ENCODE peak calls at places on chromosomes 16 and 17, in eight cellular contexts. X is gastrocnemius medialis, W is left ventricle myocardium inferior, K is choroid plexus epithelial cell, Z is lower leg skin, O is testis, S is PC-3, M is heart left ventricle. E is an unnamed sample.

GRCh38 chr16:25026621-25027020 is 11.5 kb upstream of the ARHGAP17 start:
- DNase-seq in W (no peak), S (no peak), X (no peak), O (no peak), M (no peak), K (no peak), Z (no peak), E (no peak)

GRCh38 chr17:83189673-83190385 is 110.4 kb downstream of the METRNL start:
- DNase-seq in Z (peak), M (peak), W (peak), X (no peak), K (peak), O (peak), S (no peak), E (peak)

GRCh38 chr16:53744449-53744848 is 40.5 kb downstream of the FTO start:
- DNase-seq in O (no peak), K (no peak), M (no peak), Z (no peak), W (no peak), X (no peak), S (peak), E (no peak)

GRCh38 chr17:3602499-3602898 is 6.7 kb downstream of the TRPV1 start:
- DNase-seq in M (no peak), K (peak), Z (no peak), X (no peak), S (no peak), W (no peak), O (peak), E (peak)

GRCh38 chr17:17196776-17197175 is 9.4 kb downstream of the PLD6 start:
- DNase-seq in Z (no peak), M (no peak), X (no peak), K (no peak), S (peak), W (no peak), O (no peak), E (no peak)

GRCh38 chr16:1541293-1542165 is 8.1 kb downstream of the TMEM204 start:
- DNase-seq in W (no peak), O (no peak), M (peak), Z (no peak), S (no peak), X (no peak), K (no peak), E (no peak)

GRCh38 chr16:73095142-73095791 is 47.3 kb upstream of the ZFHX3 start:
- DNase-seq in K (no peak), Z (no peak), O (no peak), M (no peak), W (no peak), S (peak), X (no peak), E (no peak)

GRCh38 chr16:78792952-78793351 is 693.5 kb downstream of the WWOX start:
- DNase-seq in X (no peak), O (no peak), Z (no peak), M (no peak), W (no peak), S (no peak), K (no peak), E (no peak)

GRCh38 chr16:74123195-74123594 is 173.4 kb upstream of the PSMD7 start:
- DNase-seq in S (no peak), X (no peak), W (no peak), Z (no peak), K (no peak), O (no peak), M (no peak), E (no peak)

DNA sequence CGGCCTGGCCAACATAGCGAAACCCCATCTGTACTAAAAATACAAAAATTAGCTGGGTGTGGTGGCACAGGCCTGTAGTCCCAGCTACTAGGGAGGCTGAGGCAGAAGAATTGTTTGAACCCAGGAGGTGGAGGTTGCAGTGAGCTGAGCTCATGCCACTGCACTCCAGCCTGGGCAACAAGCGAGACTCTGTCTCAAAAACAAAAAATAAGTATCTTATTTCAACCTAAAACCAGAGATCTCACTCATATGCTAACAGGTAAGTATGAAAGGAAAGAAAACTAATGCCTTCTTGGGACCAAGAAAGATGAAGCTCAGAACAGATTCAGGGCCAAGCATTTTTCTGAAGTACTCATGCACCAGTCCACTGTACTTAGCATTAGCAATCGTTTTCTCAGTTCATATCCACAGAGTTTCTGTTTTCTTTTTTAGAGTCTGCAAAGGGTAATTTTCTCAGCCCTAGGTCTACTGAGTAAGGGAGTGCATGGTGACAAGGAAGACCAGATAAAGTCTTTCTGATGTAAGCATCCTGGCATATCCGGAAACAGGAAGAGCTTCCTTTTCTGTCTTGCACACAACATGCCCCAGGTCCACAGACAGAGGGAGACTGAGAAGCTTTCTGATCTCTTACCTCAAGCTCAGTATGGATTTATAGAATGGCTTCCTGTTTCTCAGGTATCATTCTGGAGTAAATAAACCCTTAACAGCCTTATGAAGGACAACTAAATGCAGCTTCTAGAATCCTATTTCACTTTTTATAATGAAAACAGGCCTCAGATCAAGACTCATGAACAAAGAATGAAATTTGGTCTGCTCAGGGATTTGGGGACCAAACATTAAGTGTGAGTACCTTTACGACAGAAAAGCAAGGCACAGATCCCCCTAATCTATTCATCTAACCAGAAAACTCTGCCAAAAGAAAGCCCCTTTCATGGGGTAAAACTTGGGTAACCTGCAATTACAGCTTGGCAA is 38.7 kb upstream of the FOXJ1 start:
- DNase-seq in K (peak), Z (no peak), M (no peak), S (peak), W (no peak), O (no peak), X (no peak), E (no peak)
- TF ChIP-seq CTCF in K (peak), Z (no peak), M (no peak), S (peak), W (no peak), O (peak), X (no peak), E (no peak)

DNA sequence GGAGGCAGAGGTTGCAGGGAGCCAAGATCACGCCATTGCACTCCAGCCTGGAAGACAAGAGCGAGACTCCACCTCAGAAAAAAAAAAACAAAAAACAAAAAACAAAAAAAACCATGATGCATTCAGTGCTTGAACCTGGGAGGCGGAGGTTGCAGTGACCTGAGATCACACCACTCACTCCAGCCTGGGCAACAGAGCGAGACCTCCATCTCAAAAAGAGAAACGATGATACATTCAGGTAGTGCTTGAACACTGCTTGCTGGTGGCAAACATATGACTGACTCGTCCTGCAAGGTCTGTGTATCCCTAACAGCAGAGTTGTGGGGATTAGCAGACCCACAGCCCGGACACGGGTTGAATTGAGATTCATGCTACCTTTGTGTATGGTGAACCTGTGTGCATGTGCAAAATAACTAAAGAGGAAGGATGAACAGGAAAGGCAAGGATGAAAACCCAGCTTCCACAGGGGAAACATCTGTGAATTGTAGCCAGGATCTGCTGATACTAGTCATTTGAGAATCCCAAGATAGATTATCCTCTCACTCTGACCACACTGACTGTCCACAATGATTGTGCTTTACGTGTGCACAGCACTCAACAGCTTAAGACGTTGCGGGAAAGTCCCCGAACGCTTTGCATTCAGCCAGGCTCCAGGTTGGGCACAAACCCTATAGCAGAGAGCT is 52.4 kb upstream of the MRPS23 start:
- DNase-seq in S (no peak), M (no peak), X (no peak), Z (no peak), W (no peak), O (no peak), K (no peak), E (no peak)
- H3K4me3 ChIP-seq in S (no peak), M (no peak), X (no peak), Z (no peak), W (no peak), O (no peak), K (no peak), E (no peak)

GRCh38 chr17:38562215-38562569 is 43.6 kb downstream of the SRCIN1 start:
- DNase-seq in K (no peak), O (no peak), X (no peak), W (no peak), S (no peak), Z (no peak), M (no peak), E (no peak)

GRCh38 chr17:38562903-38563302 is 42.8 kb downstream of the SRCIN1 start:
- DNase-seq in K (no peak), S (no peak), X (no peak), O (no peak), W (no peak), Z (no peak), M (no peak), E (no peak)

GRCh38 chr17:38564254-38564605 is 41.5 kb downstream of the SRCIN1 start:
- DNase-seq in O (peak), S (no peak), Z (no peak), W (no peak), M (no peak), K (no peak), X (no peak), E (no peak)

GRCh38 chr17:38564869-38565268 is 40.9 kb downstream of the SRCIN1 start:
- DNase-seq in M (no peak), W (no peak), K (no peak), S (no peak), O (peak), Z (no peak), X (no peak), E (no peak)

DNA sequence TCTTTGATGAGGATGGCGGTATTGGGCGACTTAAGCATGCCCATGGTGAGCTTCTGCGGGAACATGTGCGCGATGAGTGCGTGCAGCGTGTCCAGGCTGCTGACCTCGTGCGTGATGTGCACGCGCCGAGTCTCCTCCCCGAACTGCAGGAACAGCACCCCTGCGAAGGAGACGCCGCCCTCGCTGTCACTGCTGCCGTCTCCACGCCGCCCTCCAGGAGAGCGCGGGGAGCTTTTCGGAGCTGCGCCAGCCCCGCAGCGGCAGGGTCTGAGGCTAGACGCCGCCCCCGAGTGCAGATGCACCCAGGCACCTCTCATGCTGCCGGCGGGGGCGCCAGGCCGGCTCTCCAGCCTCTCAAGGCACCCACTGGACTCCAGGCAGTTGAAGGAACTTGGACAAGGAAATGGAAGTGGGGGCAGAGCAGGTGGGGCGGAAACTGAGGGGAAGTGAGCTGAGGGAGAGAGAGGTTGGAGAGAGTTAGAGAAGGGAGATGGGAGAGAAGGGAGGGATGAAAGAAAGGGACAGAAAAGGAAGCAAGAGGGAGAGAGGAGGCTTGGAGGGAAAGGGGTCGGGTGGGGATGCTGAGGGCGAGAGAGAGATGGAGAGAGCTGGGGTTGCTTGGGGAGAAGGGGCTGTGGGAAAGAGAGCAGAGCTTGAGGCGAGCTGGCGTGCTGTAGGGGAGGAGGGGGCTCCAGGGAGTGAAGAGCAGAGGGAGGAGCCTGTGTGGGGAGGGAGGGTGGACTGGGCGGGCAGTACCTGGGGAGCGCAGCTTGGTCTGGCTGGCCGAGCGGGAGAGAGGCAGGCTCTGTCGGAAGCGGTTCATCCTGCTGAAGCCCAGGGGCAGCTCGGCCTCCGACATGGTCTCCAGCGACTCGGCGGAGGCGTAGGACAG is 42.1 kb downstream of the SRCIN1 start:
- DNase-seq in O (no peak), K (no peak), Z (no peak), S (no peak), M (no peak), X (no peak), W (no peak), E (no peak)
- TF ChIP-seq CTCF in O (no peak), K (no peak), Z (no peak), S (no peak), M (no peak), X (no peak), W (no peak), E (no peak)

GRCh38 chr17:47735536-47736011 is 2.5 kb downstream of the TBX21 start:
- DNase-seq in X (no peak), S (no peak), Z (no peak), W (no peak), M (no peak), K (no peak), O (no peak), E (no peak)
- H3K4me3 ChIP-seq in X (no peak), S (no peak), Z (no peak), W (no peak), M (peak), K (no peak), O (no peak), E (no peak)

GRCh38 chr17:44759096-44759915 is 518 bp downstream of the ADAM11 start:
- DNase-seq in Z (no peak), K (no peak), S (no peak), X (no peak), M (peak), W (no peak), O (no peak), E (no peak)
- TF ChIP-seq CTCF in Z (no peak), K (no peak), S (peak), X (no peak), M (no peak), W (peak), O (no peak), E (peak)